ENCODE peak calls at places on chromosome 15, in six cellular contexts. O is Panc1, Z is K562, W is HCT116, R is HepG2, C is H1. I is an unnamed sample.

GRCh38 chr15:64288577-64288976 is 67.4 kb downstream of the CSNK1G1 start:
- DNase-seq in O (peak), Z (no peak), W (no peak), R (no peak), C (no peak), I (no peak)

GRCh38 chr15:45522931-45523331 is 376 bp upstream of the SLC30A4 start:
- DNase-seq in O (peak), Z (no peak), W (no peak), R (no peak), C (no peak), I (no peak)

GRCh38 chr15:65646486-65646885 is 24.7 kb downstream of the SLC24A1 start:
- DNase-seq in O (no peak), Z (no peak), W (no peak), R (no peak), C (no peak), I (no peak)

GRCh38 chr15:48925714-48926223 is 38.0 kb downstream of the SHC4 start:
- DNase-seq in O (peak), Z (peak), W (peak), R (peak), C (no peak), I (no peak)

GRCh38 chr15:77083381-77084160 is 12.7 kb upstream of the TSPAN3 start:
- DNase-seq in O (no peak), Z (no peak), W (no peak), R (peak), C (peak), I (peak)

GRCh38 chr15:90585863-90586262 is 56.1 kb downstream of the CRTC3 start:
- DNase-seq in O (no peak), Z (no peak), W (no peak), R (no peak), C (no peak), I (no peak)

GRCh38 chr15:60392986-60393811 is 4.6 kb downstream of the ANXA2 start:
- DNase-seq in O (peak), Z (peak), W (peak), R (peak), C (no peak), I (no peak)

GRCh38 chr15:63896336-63897115 is 62.8 kb upstream of the HERC1 start:
- DNase-seq in O (no peak), Z (peak), W (no peak), R (peak), C (no peak), I (peak)

GRCh38 chr15:40695469-40695910 is 516 bp downstream of the RAD51 start:
- DNase-seq in O (no peak), Z (no peak), W (no peak), R (peak), C (no peak), I (no peak)

GRCh38 chr15:101669744-101670143 is 17.6 kb upstream of the TM2D3 start:
- DNase-seq in O (no peak), Z (no peak), W (no peak), R (no peak), C (no peak), I (no peak)

GRCh38 chr15:60854858-60855568 is 374.1 kb downstream of the RORA start:
- DNase-seq in O (no peak), Z (no peak), W (no peak), R (no peak), C (no peak), I (no peak)

GRCh38 chr15:85172846-85173490 is 191.3 kb downstream of the PDE8A start:
- DNase-seq in O (no peak), Z (no peak), W (no peak), R (no peak), C (no peak), I (no peak)

GRCh38 chr15:24772709-24773373 is 97.3 kb downstream of the NPAP1 start:
- DNase-seq in O (no peak), Z (peak), W (no peak), R (peak), C (peak), I (no peak)

GRCh38 chr15:44763187-44763586 is 26.9 kb downstream of the TRIM69 start:
- DNase-seq in O (no peak), Z (no peak), W (no peak), R (no peak), C (no peak), I (no peak)

GRCh38 chr15:99324082-99324620 is 72.9 kb downstream of the LRRC28 start:
- DNase-seq in O (no peak), Z (no peak), W (peak), R (no peak), C (no peak), I (peak)

GRCh38 chr15:74884428-74885223 is 5.2 kb upstream of the MPI start:
- DNase-seq in O (no peak), Z (no peak), W (no peak), R (no peak), C (no peak), I (no peak)

GRCh38 chr15:56208185-56208584 is 35.5 kb downstream of the RFX7 start:
- DNase-seq in O (no peak), Z (no peak), W (no peak), R (no peak), C (no peak), I (no peak)

GRCh38 chr15:63458021-63458420 is 46.4 kb upstream of the USP3 start:
- DNase-seq in O (no peak), Z (no peak), W (no peak), R (no peak), C (no peak), I (no peak)

GRCh38 chr15:79475312-79475711 is 43.2 kb downstream of the MINAR1 start:
- DNase-seq in O (no peak), Z (no peak), W (no peak), R (no peak), C (no peak), I (no peak)

GRCh38 chr15:22823495-22824128 is 14.9 kb upstream of the NIPA2 start:
- DNase-seq in O (no peak), Z (no peak), W (no peak), R (no peak), C (no peak), I (no peak)

GRCh38 chr15:66454143-66454542 is 43.4 kb downstream of the SNAPC5 start:
- DNase-seq in O (no peak), Z (no peak), W (no peak), R (peak), C (no peak), I (no peak)

GRCh38 chr15:25515633-25516032 is 76.8 kb upstream of the UBE3A start:
- DNase-seq in O (no peak), Z (no peak), W (no peak), R (no peak), C (peak), I (no peak)

GRCh38 chr15:44414001-44414400 is 13.4 kb upstream of the CTDSPL2 start:
- DNase-seq in O (no peak), Z (no peak), W (no peak), R (no peak), C (no peak), I (no peak)

DNA sequence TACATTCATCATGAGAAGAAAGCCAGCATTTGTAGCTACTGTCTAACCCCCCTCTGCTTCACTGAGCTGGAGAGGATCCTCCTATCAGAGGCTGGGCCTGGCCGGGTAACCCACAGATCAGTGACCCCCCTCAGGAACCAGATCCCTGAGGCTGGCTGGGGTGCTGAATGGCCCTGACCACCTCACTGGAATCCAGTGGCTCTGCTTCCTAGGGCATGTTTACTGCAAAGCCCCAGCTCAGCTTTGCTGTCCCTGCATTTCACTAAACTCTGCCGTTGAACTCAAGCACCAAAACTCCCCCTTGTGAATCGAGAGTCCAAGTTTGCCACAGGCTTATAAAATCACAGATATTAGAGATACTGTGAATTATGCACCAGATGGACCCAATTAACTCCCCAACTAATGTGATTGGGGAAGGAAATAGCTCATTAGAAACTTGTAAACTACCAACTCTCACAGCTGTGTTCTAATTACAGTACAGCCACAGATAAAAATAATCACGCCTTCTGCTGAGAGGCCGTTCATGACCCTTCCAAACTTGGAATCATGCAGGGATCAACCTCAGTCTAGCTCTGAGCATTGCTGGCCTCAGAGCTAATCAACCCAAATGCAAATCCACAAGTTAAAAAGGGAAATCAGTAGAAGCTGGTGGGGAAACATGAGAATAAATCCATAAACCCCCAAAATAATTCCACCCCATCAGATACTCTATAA is 47.0 kb downstream of the OCA2 start:
- DNase-seq in O (no peak), Z (no peak), W (no peak), R (no peak), C (no peak), I (no peak)
- TF ChIP-seq SIN3A in O (no peak), Z (no peak), W (no peak), R (no peak), C (no peak), I (no peak)

DNA sequence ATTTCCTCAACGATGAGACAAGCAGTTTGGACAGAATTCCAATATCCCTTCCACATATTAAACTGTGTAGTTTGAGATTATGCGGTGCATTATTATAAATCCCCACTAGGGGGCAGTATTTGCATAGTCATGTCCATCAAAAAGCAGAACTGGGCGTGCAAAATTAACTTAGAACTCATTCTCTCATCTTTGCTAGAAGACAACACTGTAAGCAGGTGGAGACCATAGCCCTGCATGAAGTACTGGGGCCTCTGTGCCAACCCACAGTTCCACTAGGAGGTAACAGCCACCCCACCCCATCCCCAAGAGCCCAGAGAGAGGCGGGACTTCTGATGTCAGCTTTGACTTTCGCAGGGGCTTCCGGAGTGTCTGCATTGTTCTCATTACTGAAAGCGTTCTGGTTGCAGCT is 106.6 kb upstream of the TMC3 start:
- DNase-seq in O (peak), Z (peak), W (peak), R (peak), C (peak), I (peak)
- TF ChIP-seq SIN3A in O (no peak), Z (no peak), W (no peak), R (no peak), C (no peak), I (no peak)

GRCh38 chr15:51888593-51889195 is 59.2 kb downstream of the TMOD3 start:
- DNase-seq in O (no peak), Z (peak), W (no peak), R (no peak), C (no peak), I (no peak)
- TF ChIP-seq SIN3A in O (no peak), Z (no peak), W (no peak), R (no peak), C (no peak), I (no peak)

DNA sequence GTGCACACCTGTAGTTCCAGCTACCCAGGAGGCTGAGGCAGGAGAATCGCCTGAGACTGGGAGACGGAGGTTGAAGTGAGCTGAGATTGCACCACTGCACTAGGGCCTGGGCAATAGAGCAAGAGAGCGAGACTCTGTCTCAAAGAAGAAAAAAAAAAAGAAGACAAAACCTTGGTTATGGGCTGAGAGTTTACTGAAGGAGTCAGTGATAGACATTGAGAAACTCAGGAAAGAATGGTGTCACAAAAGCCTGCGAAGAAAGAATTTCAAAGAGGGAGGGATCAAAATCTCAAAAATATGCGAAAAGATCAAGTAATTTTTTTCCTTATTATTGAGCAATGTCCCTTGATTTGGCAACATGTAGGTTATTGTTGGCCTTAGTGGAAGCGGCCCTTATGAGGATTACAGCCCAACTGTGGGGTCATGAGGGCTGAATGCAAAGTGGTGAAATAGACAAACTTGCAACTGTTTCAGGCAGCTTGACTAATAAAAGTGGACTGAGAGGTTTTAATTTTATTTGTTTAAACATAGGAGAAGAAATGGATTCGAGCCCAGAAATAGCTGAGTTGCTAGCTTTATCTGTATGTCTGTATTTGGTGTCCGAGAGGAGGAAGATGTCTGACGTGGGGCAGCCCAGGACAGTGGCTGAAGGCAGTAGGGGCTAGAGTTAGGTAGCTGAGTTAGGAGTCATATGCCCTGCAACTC is 18.8 kb upstream of the CELF6 start:
- DNase-seq in O (no peak), Z (no peak), W (no peak), R (no peak), C (no peak), I (no peak)
- TF ChIP-seq SIN3A in O (no peak), Z (no peak), W (no peak), R (no peak), C (no peak), I (no peak)

GRCh38 chr15:89196241-89196640 is 25.1 kb downstream of the RLBP1 start:
- DNase-seq in O (no peak), Z (no peak), W (no peak), R (no peak), C (no peak), I (no peak)

GRCh38 chr15:89196994-89197393 is 24.4 kb downstream of the RLBP1 start:
- DNase-seq in O (no peak), Z (no peak), W (no peak), R (peak), C (no peak), I (no peak)

GRCh38 chr15:89194608-89195007 is 26.8 kb downstream of the RLBP1 start:
- DNase-seq in O (no peak), Z (no peak), W (no peak), R (no peak), C (no peak), I (no peak)

GRCh38 chr15:89197503-89197971 is 23.8 kb downstream of the RLBP1 start:
- DNase-seq in O (no peak), Z (no peak), W (peak), R (peak), C (peak), I (no peak)

DNA sequence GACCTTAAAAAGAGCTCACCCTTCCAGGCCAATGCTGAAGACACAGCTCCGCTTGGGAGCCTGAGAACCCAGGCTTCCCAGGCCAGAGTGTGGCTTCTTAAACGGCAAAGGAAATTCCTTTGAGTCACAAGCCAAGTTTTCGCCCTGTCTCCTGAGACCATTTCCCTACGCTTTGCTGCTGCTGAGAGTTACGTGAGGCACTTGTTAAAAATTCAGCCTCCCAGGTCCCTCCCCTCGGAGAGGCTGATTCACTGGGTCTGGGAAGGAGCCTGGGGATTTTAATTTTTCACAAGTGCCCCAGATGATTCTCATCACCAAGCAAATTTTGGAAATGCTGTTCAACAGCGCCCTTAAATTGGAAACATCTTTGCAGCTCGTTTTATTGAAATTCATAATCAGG is 25.5 kb downstream of the RLBP1 start:
- DNase-seq in O (no peak), Z (no peak), W (no peak), R (no peak), C (no peak), I (no peak)
- TF ChIP-seq SIN3A in O (no peak), Z (no peak), W (no peak), R (no peak), C (no peak), I (no peak)

GRCh38 chr15:94653071-94653470 is 421.7 kb downstream of the MCTP2 start:
- DNase-seq in O (no peak), Z (no peak), W (no peak), R (no peak), C (no peak), I (no peak)

GRCh38 chr15:94655249-94655648 is 423.9 kb downstream of the MCTP2 start:
- DNase-seq in O (no peak), Z (no peak), W (no peak), R (no peak), C (no peak), I (no peak)
- TF ChIP-seq SIN3A in O (no peak), Z (no peak), W (no peak), R (no peak), C (no peak), I (no peak)

DNA sequence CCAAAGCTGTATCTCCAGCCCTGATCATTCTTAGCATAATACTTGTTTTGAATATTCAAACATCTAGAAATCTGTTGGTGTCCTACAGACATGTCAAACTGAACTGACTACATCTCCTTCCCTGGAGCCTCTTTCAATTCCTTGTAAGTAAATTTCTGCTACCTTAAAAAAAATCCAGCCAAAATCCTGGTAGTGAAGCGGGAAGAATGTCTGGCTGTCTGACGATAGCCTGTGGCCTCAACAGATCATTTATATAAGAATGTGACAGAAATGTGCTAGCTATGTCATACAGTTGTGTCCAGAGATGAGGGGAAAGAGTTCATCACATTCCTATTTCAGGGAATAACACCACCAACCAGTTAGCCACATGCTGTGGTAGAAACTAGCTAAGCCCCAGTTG is 18.6 kb upstream of the TM6SF1 start:
- DNase-seq in O (no peak), Z (no peak), W (no peak), R (no peak), C (no peak), I (no peak)
- TF ChIP-seq SIN3A in O (no peak), Z (no peak), W (no peak), R (no peak), C (no peak), I (no peak)